ENCODE peak calls at places on chromosomes 6 and 20, in six cellular contexts. G, E, D, K, S and Y are unnamed samples.
A peak's percentile ranks its signal among the peaks of the same experiment; 100 is the strongest.

GRCh38 chr6:146587448-146587847 is 11.3 kb upstream of the ADGB start:
- DNase-seq in D (no peak), S (no peak), E (no peak), G (no peak), K (no peak), Y (no peak)

GRCh38 chr6:35922139-35922554 is 1.2 kb upstream of the SRPK1 start:
- DNase-seq in E (no peak), D (no peak), S (no peak), G (no peak), K (no peak), Y (no peak)

GRCh38 chr20:58714340-58714922 is 21.8 kb downstream of the NPEPL1 start:
- DNase-seq in E (no peak), G (no peak), D (peak; percentile 9), S (peak; percentile 9), K (peak; percentile 7), Y (no peak)

GRCh38 chr20:40991181-40991889 is 37.3 kb upstream of the TOP1 start:
- DNase-seq in G (no peak), S (no peak), D (no peak), E (no peak), K (no peak), Y (peak; percentile 83)

GRCh38 chr6:47663462-47664216 is 34.7 kb upstream of the ADGRF4 start:
- DNase-seq in G (no peak), E (no peak), K (no peak), D (no peak), S (no peak), Y (no peak)

GRCh38 chr20:13105071-13105470 is 96.3 kb downstream of the SPTLC3 start:
- DNase-seq in S (no peak), D (no peak), G (no peak), E (no peak), K (no peak), Y (no peak)

GRCh38 chr6:139124887-139125672 is 9.8 kb upstream of the HECA start:
- DNase-seq in E (peak; percentile 76), S (peak; percentile 38), D (peak; percentile 65), K (peak; percentile 60), G (peak; percentile 19), Y (peak; percentile 48)

GRCh38 chr20:61933951-61934715 is 131.5 kb downstream of the TAF4 start:
- DNase-seq in D (no peak), S (no peak), E (no peak), G (peak; percentile 10), K (peak; percentile 2), Y (no peak)

GRCh38 chr6:111462770-111463391 is 20.1 kb downstream of the REV3L start:
- DNase-seq in E (no peak), G (no peak), K (no peak), S (no peak), D (no peak), Y (no peak)

GRCh38 chr6:138035070-138035469 is 72.1 kb downstream of the PERP start:
- DNase-seq in K (no peak), D (no peak), E (no peak), S (no peak), G (no peak), Y (no peak)

GRCh38 chr20:14997791-14998190 is 660.4 kb upstream of the FLRT3 start:
- DNase-seq in D (no peak), S (peak; percentile 8), E (peak; percentile 36), K (no peak), G (no peak), Y (no peak)

GRCh38 chr6:42378536-42378935 is 73.2 kb downstream of the TRERF1 start:
- DNase-seq in K (no peak), G (no peak), D (no peak), E (no peak), S (no peak), Y (no peak)

GRCh38 chr6:162055365-162055764 is 672.2 kb downstream of the PRKN start:
- DNase-seq in K (no peak), S (no peak), D (no peak), G (no peak), E (no peak), Y (no peak)

GRCh38 chr6:132511159-132511835 is 1.6 kb downstream of the STX7 start:
- DNase-seq in D (no peak), E (peak; percentile 21), K (no peak), G (no peak), S (no peak), Y (no peak)

GRCh38 chr6:30816791-30817739 is 67.3 kb upstream of the DDR1 start:
- DNase-seq in E (no peak), G (no peak), S (no peak), K (no peak), D (no peak), Y (no peak)

GRCh38 chr6:4305056-4305455 is 169.7 kb upstream of the ECI2 start:
- DNase-seq in S (no peak), D (no peak), G (no peak), K (no peak), E (no peak), Y (no peak)

GRCh38 chr6:128541261-128541660 is 20.9 kb upstream of the PTPRK start:
- DNase-seq in E (no peak), S (no peak), G (no peak), D (no peak), K (no peak), Y (no peak)

GRCh38 chr6:89970072-89970471 is 75.8 kb downstream of the GJA10 start:
- DNase-seq in K (no peak), D (no peak), G (no peak), E (no peak), S (no peak), Y (no peak)

GRCh38 chr6:131255911-131256310 is 120.6 kb downstream of the AKAP7 start:
- DNase-seq in E (no peak), S (no peak), D (no peak), G (no peak), K (no peak), Y (no peak)

GRCh38 chr6:69780585-69781178 is 16.1 kb downstream of the LMBRD1 start:
- DNase-seq in D (no peak), K (no peak), S (no peak), E (peak; percentile 52), G (no peak), Y (no peak)